ENCODE peak calls at places on chromosomes 2 and 18, in ten cellular contexts. Q is stimulated activated CD8-positive, alpha-beta memory T cell treated with anti-CD3 and anti-CD28 coated beads, Interleukin-15, amount 100 ng/mL, for 24 hours; D is prostate gland; B is left ventricle myocardium inferior; M is GM04504; J is tibial artery; K is HuH-7.5; E is hypothalamus; N is NCI-H2029; H is iPS-NIHi11. T is an unnamed sample.

GRCh38 chr2:190407662-190408537 is at the start of gene MFSD6:
- DNase-seq in B (peak), K (peak), J (peak), D (peak), H (peak), Q (peak), M (no peak), E (peak), N (peak), T (peak)

GRCh38 chr18:8402237-8402636 is 207.0 kb upstream of the RAB12 start:
- DNase-seq in M (no peak), D (no peak), H (peak), N (no peak), K (no peak), B (no peak), E (no peak), J (no peak), Q (no peak), T (no peak)

GRCh38 chr2:122307772-122308171 is 552.3 kb downstream of the TSN start:
- DNase-seq in N (no peak), H (no peak), J (no peak), Q (no peak), E (no peak), K (no peak), M (no peak), B (no peak), D (no peak), T (no peak)

GRCh38 chr2:221671515-221671914 is 99.4 kb upstream of the EPHA4 start:
- DNase-seq in H (no peak), D (no peak), J (no peak), N (no peak), K (no peak), B (no peak), E (no peak), M (no peak), Q (no peak), T (no peak)

GRCh38 chr2:215748446-215748845 is 264.9 kb downstream of the MREG start:
- DNase-seq in D (no peak), N (no peak), M (no peak), E (peak), K (no peak), B (peak), J (peak), H (no peak), Q (no peak), T (peak)

GRCh38 chr2:235740821-235741220 is 247.0 kb downstream of the AGAP1 start:
- DNase-seq in M (no peak), E (no peak), J (no peak), Q (no peak), D (no peak), K (peak), B (no peak), N (peak), H (peak), T (no peak)

GRCh38 chr2:128626758-128627515 is 308.3 kb upstream of the HS6ST1 start:
- DNase-seq in H (no peak), D (no peak), Q (no peak), B (no peak), N (no peak), J (no peak), K (no peak), M (no peak), E (no peak), T (peak)

GRCh38 chr2:71697106-71698010 is 244.0 kb downstream of the DYSF start:
- DNase-seq in B (no peak), N (no peak), H (no peak), E (no peak), Q (no peak), D (no peak), J (no peak), K (no peak), M (no peak), T (no peak)

GRCh38 chr2:223725494-223725893 is 111.9 kb downstream of the AP1S3 start:
- DNase-seq in D (peak), B (peak), H (peak), E (peak), K (peak), J (peak), M (peak), N (no peak), Q (no peak), T (no peak)

GRCh38 chr2:143085125-143085784 is 44.0 kb upstream of the ARHGAP15 start:
- DNase-seq in N (no peak), H (no peak), Q (no peak), M (no peak), D (no peak), E (no peak), K (no peak), J (no peak), B (no peak), T (no peak)

GRCh38 chr2:48319863-48320262 is 210.1 kb upstream of the STON1 start:
- DNase-seq in N (no peak), Q (no peak), D (no peak), B (no peak), M (no peak), H (no peak), E (no peak), J (no peak), K (no peak), T (no peak)

GRCh38 chr2:230669386-230669935 is 43.2 kb upstream of the CAB39 start:
- DNase-seq in K (no peak), D (no peak), B (no peak), H (no peak), E (no peak), J (no peak), Q (no peak), N (no peak), M (no peak), T (no peak)

GRCh38 chr2:30362468-30363081 is 84.5 kb upstream of the LCLAT1 start:
- DNase-seq in M (no peak), E (no peak), B (no peak), D (no peak), K (no peak), J (no peak), H (no peak), N (no peak), Q (no peak), T (no peak)

GRCh38 chr2:159090514-159091201 is 122.2 kb downstream of the TANC1 start:
- DNase-seq in B (no peak), M (no peak), K (no peak), D (peak), E (no peak), N (no peak), H (no peak), J (no peak), Q (no peak), T (no peak)

GRCh38 chr2:73285162-73285739 is 973 bp upstream of the FBXO41 start:
- DNase-seq in H (no peak), E (no peak), D (no peak), N (no peak), M (no peak), B (no peak), J (no peak), Q (no peak), K (no peak), T (no peak)

GRCh38 chr2:121400206-121400605 is 115.2 kb upstream of the TFCP2L1 start:
- DNase-seq in J (no peak), B (no peak), Q (no peak), E (no peak), M (no peak), H (no peak), D (no peak), N (no peak), K (no peak), T (no peak)

GRCh38 chr2:197229509-197230458 is 80.8 kb downstream of the ANKRD44 start:
- DNase-seq in H (no peak), E (no peak), K (no peak), N (no peak), M (no peak), B (no peak), Q (no peak), J (no peak), D (no peak), T (no peak)

GRCh38 chr2:44833123-44834069 is 108.1 kb upstream of the SIX3 start:
- DNase-seq in M (no peak), D (no peak), J (no peak), H (no peak), E (no peak), Q (no peak), N (no peak), B (no peak), K (no peak), T (no peak)

GRCh38 chr2:73059106-73059505 is 12.4 kb downstream of the SFXN5 start:
- DNase-seq in J (no peak), Q (no peak), M (no peak), N (no peak), E (peak), D (no peak), B (no peak), H (no peak), K (no peak), T (no peak)

GRCh38 chr2:127226520-127227263 is 6.6 kb upstream of the CYP27C1 start:
- DNase-seq in Q (no peak), D (peak), E (no peak), K (peak), M (peak), J (no peak), N (peak), B (no peak), H (no peak), T (peak)

GRCh38 chr2:150469706-150470105 is 17.8 kb downstream of the RND3 start:
- DNase-seq in J (no peak), K (no peak), Q (no peak), M (no peak), B (no peak), E (no peak), N (no peak), H (no peak), D (no peak), T (no peak)

GRCh38 chr2:100852999-100853908 is 33.3 kb downstream of the NPAS2 start:
- DNase-seq in N (no peak), J (no peak), K (no peak), E (no peak), D (no peak), Q (no peak), M (no peak), H (no peak), B (no peak), T (no peak)

GRCh38 chr2:220417503-220417902 is 790.1 kb downstream of the SLC4A3 start:
- DNase-seq in E (no peak), M (no peak), D (no peak), Q (no peak), N (no peak), B (no peak), J (no peak), H (peak), K (no peak), T (no peak)

GRCh38 chr2:48572797-48573196 is 42.8 kb downstream of the STON1 start:
- DNase-seq in Q (no peak), B (no peak), E (no peak), K (peak), N (no peak), H (peak), M (no peak), D (no peak), J (no peak), T (no peak)